ENCODE peak calls at places on chromosomes 4 and X, in five cellular contexts. C is CD8-positive, alpha-beta T cell; K is mucosa of descending colon; N is tibial artery; W is RWPE2. A is an unnamed sample. For H3K4me1, the result is how much of the 10 kb centered on the place peaks cover.

GRCh38 chr4:151659631-151660030 is 101.2 kb downstream of the GATB start:
- DNase-seq in C (no peak), K (no peak), N (peak), W (no peak), A (no peak)

GRCh38 chrX:9821581-9821980 is 35.4 kb downstream of the SHROOM2 start:
- DNase-seq in C (no peak), K (no peak), N (no peak), W (no peak), A (no peak)

GRCh38 chrX:140572724-140573123 is 67.9 kb upstream of the SOX3 start:
- DNase-seq in C (no peak), K (no peak), N (peak), W (no peak), A (peak)

GRCh38 chrX:71118985-71119535 is 664 bp downstream of the MED12 start:
- DNase-seq in C (no peak), K (no peak), N (no peak), W (no peak), A (no peak)

GRCh38 chr4:136864580-136865185 is 667.6 kb downstream of the PCDH18 start:
- DNase-seq in C (no peak), K (no peak), N (no peak), W (no peak), A (no peak)

GRCh38 chrX:144819406-144819805 is 427.9 kb upstream of the SPANXN1 start:
- DNase-seq in C (no peak), K (no peak), N (no peak), W (no peak), A (no peak)

GRCh38 chr4:64581422-64581821 is 172.2 kb upstream of the TECRL start:
- DNase-seq in C (no peak), K (no peak), N (no peak), W (no peak), A (no peak)

GRCh38 chrX:130909469-130910136 is 6.6 kb upstream of the ENOX2 start:
- DNase-seq in C (no peak), K (no peak), N (no peak), W (no peak), A (no peak)

GRCh38 chrX:23803931-23804381 is 21.0 kb downstream of the SAT1 start:
- DNase-seq in C (no peak), K (peak), N (no peak), W (peak), A (peak)

GRCh38 chr4:1515156-1515555 is 108.9 kb upstream of the NKX1-1 start:
- DNase-seq in C (no peak), K (no peak), N (no peak), W (no peak), A (no peak)

GRCh38 chr4:71270901-71271300 is 67.9 kb upstream of the SLC4A4 start:
- DNase-seq in C (no peak), K (no peak), N (no peak), W (no peak), A (peak)

GRCh38 chr4:151738706-151739105 is 22.1 kb downstream of the GATB start:
- DNase-seq in C (no peak), K (no peak), N (no peak), W (no peak), A (no peak)

GRCh38 chr4:150782311-150782710 is 200.4 kb downstream of the MAB21L2 start:
- DNase-seq in C (no peak), K (no peak), N (no peak), W (no peak), A (no peak)

GRCh38 chr4:121246698-121247097 is 82.6 kb upstream of the TNIP3 start:
- DNase-seq in C (no peak), K (no peak), N (no peak), W (no peak), A (no peak)

GRCh38 chr4:113057891-113058290 is 8.4 kb downstream of the ANK2 start:
- DNase-seq in C (no peak), K (no peak), N (no peak), W (no peak), A (no peak)

GRCh38 chr4:82721819-82722423 is 76.7 kb downstream of the SCD5 start:
- DNase-seq in C (no peak), K (no peak), N (no peak), W (no peak), A (peak)

GRCh38 chr4:24736066-24736465 is 59.3 kb upstream of the SOD3 start:
- DNase-seq in C (no peak), K (peak), N (no peak), W (no peak), A (no peak)

GRCh38 chr4:24988776-24989175 is 42.0 kb downstream of the LGI2 start:
- DNase-seq in C (no peak), K (no peak), N (no peak), W (no peak), A (no peak)

GRCh38 chr4:12761694-12762093 is 722.4 kb downstream of the RAB28 start:
- DNase-seq in C (no peak), K (no peak), N (no peak), W (no peak), A (no peak)

GRCh38 chrX:56499372-56499771 is 64.1 kb upstream of the UBQLN2 start:
- DNase-seq in C (no peak), K (no peak), N (no peak), W (peak), A (no peak)

GRCh38 chr4:40289366-40290188 is 45.6 kb upstream of the CHRNA9 start:
- DNase-seq in C (no peak), K (no peak), N (no peak), W (no peak), A (no peak)

GRCh38 chrX:18617351-18617750 is 54.6 kb downstream of the RS1 start:
- DNase-seq in C (no peak), K (no peak), N (no peak), W (peak), A (no peak)

GRCh38 chr4:1539859-1540600 is 133.8 kb upstream of the NKX1-1 start:
- DNase-seq in C (no peak), K (no peak), N (no peak), W (no peak), A (no peak)

GRCh38 chrX:71105638-71106037 is 902 bp downstream of the CXorf65 start:
- DNase-seq in C (no peak), K (no peak), N (no peak), W (no peak), A (no peak)

GRCh38 chr4:123488916-123489315 is 92.3 kb downstream of the SPRY1 start:
- DNase-seq in C (no peak), K (no peak), N (no peak), W (no peak), A (no peak)

GRCh38 chr4:145935253-145936141 is 3.1 kb downstream of the ZNF827 start:
- DNase-seq in C (no peak), K (peak), N (no peak), W (no peak), A (peak)

GRCh38 chrX:136354201-136354600 is 53.4 kb downstream of the ADGRG4 start:
- DNase-seq in C (no peak), K (no peak), N (no peak), W (no peak), A (no peak)

GRCh38 chrX:12949927-12950656 is 24.8 kb upstream of the TMSB4X start:
- DNase-seq in C (peak), K (peak), N (peak), W (no peak), A (peak)

GRCh38 chrX:47200385-47201150 is 6.9 kb downstream of the UBA1 start:
- DNase-seq in C (no peak), K (no peak), N (peak), W (no peak), A (no peak)

GRCh38 chr4:79862842-79863241 is 210.2 kb downstream of the ANTXR2 start:
- DNase-seq in C (no peak), K (no peak), N (no peak), W (no peak), A (no peak)

GRCh38 chrX:152821145-152821765 is 9.3 kb downstream of the CETN2 start:
- DNase-seq in C (no peak), K (peak), N (no peak), W (no peak), A (peak)

GRCh38 chrX:22147214-22147613 is 115.1 kb downstream of the PHEX start:
- DNase-seq in C (no peak), K (no peak), N (no peak), W (no peak), A (no peak)

GRCh38 chr4:3655485-3656429 is 110.4 kb upstream of the ADRA2C start:
- DNase-seq in C (no peak), K (no peak), N (no peak), W (no peak), A (no peak)

GRCh38 chr4:3656441-3657376 is 109.5 kb upstream of the ADRA2C start:
- DNase-seq in C (no peak), K (no peak), N (no peak), W (no peak), A (no peak)

GRCh38 chr4:3651267-3651846 is 114.8 kb upstream of the ADRA2C start:
- DNase-seq in C (no peak), K (no peak), N (no peak), W (no peak), A (no peak)

GRCh38 chr4:3652586-3652985 is 113.6 kb upstream of the ADRA2C start:
- DNase-seq in C (no peak), K (no peak), N (no peak), W (no peak), A (no peak)

DNA sequence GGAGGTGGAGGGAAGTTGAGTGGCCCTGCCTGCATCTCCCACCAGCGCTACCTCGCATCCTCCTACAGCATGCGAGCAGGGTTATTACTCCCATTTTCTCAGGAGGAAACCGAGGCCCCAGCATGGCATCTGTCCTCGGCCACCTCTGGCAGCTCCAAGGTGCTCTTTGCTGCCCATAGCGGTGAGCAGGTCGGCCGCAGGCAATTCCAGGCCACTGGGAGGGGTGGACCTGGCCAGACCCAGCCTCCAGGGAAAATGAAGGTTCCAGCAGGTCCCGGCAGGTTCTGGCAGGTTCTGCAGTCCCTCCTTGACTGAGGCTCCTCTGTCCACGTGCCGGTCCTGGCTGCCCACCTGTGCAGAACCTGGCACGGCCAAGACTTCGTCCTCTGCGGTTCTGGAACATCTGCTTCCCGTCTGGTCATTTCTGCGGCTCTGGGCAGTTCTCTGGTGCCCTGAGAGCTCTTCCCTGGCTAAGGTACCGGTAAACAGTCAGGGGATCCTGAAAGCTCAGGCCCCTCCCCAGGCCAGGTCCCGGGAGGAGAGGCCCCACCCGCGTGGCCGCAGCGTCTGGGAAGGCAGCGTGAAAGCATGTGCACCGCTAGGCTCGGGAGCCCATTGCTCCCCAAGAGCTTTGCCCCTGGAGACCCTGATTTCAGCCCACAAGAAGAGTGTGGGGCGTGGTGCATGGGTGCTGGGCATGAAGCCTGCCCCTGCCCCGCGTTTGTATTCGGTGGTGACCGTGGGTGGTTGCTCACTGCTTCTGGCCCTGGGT is 112.0 kb upstream of the ADRA2C start:
- DNase-seq in C (no peak), K (no peak), N (no peak), W (no peak), A (no peak)
- H3K4me1 ChIP-seq in C (under half), K (under half), N (under half), W (under half), A (under half)

GRCh38 chr4:7336067-7336569 is 98.6 kb downstream of the PSAPL1 start:
- DNase-seq in C (no peak), K (no peak), N (no peak), W (no peak), A (no peak)

GRCh38 chr4:7334521-7335275 is 100.0 kb downstream of the PSAPL1 start:
- DNase-seq in C (no peak), K (no peak), N (no peak), W (no peak), A (no peak)

GRCh38 chr4:7336732-7337131 is 98.0 kb downstream of the PSAPL1 start:
- DNase-seq in C (no peak), K (no peak), N (no peak), W (no peak), A (no peak)

GRCh38 chr4:7333801-7334421 is 100.8 kb downstream of the PSAPL1 start:
- DNase-seq in C (no peak), K (no peak), N (no peak), W (no peak), A (no peak)

GRCh38 chr4:7335363-7336066 is 99.2 kb downstream of the PSAPL1 start:
- DNase-seq in C (no peak), K (peak), N (no peak), W (no peak), A (peak)
- TF ChIP-seq CTCF in C (no peak), K (peak), N (peak), W (peak), A (peak)

DNA sequence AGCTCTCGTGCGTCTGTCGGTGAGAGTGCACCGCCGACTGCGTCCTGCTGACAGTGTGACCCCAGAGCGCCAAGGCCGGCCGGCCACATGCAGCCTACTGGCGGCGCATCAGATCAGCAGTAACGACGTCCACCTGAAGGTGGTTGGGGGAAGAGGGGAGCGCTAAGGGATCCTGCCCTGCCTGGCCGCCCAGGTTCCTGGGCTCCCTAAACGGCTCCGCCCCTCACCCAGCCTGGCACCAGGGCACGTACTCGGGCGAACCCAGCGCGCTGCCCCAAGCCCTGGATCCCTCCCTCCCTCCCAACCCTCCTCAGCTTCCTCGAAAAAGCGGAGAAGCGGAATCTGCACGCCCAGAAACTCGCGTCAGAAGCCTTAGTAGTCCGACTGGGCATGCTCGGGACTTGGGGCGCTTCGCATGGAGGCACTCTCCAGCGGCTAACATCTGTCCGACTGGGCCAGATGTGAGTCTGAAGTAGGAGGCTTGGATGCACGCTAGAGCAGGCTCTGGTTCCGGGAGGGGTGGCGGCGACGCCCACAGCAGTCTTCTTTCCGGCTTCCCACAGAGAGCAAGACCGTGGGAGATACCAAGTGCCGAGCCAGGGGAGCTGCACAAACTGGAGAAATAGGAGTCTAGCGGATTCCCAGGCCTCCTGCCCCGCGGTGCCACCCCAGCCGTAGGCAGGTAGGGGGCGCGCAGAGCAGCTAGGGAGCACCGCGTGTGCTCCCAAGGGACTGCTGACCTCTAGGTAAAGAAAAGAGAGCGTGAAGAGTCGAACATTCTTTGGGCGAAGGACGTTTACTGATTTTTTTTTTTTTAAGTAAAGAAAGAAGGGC is 114.4 kb upstream of the TEX13C start:
- DNase-seq in C (no peak), K (peak), N (peak), W (no peak), A (peak)
- H3K4me3 ChIP-seq in C (peak), K (no peak), N (peak), W (no peak), A (peak)

DNA sequence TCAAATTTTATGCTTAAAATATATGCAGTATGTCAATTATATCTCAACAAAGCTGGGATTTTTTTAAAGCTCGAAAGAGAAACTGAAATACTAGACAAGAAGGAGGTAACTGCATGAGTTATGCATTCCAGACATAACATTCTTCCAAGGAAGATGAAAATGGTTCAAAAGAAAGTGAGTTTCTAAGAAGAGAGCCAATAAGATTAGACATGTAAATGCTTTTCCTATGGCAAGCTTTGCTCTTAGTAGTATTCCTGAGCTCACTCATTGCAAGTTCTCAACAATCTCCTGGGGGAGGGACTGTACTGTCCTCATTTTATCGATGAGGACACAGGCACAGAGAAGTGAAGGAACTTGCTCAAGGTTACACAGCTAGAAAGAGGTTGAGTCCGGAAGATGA is 58.5 kb upstream of the MSX1 start:
- DNase-seq in C (no peak), K (no peak), N (no peak), W (no peak), A (no peak)
- H3K4me1 ChIP-seq in C (under half), K (under half), N (under half), W (under half), A (under half)

DNA sequence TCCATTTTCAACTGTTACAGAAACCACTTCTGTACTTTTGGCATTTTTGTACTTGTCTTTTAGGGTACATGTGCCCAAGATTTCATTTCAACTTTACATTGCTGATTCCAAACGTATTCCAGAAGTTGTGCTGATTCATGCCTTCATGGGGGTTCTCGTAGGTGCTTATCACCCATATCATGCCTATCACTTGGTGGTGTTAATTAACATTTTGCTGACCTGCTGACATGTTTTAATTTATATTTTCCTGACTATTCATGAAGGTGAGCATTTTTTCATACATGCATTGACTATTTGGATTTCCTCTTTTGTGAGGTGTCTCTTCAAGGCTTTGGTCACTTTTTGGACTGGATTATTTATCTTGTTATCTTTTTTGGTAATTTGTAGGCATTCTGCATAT is 64.1 kb downstream of the CC2D2A start:
- DNase-seq in C (no peak), K (no peak), N (no peak), W (no peak), A (no peak)
- TF ChIP-seq CTCF in C (no peak), K (no peak), N (no peak), W (no peak), A (no peak)

GRCh38 chr4:141134051-141134450 is 782 bp upstream of the RNF150 start:
- DNase-seq in C (no peak), K (no peak), N (no peak), W (no peak), A (no peak)

GRCh38 chr4:141132689-141133145 is 552 bp downstream of the RNF150 start:
- DNase-seq in C (no peak), K (peak), N (no peak), W (no peak), A (no peak)

GRCh38 chr4:141133146-141134006 is at the start of gene RNF150:
- DNase-seq in C (no peak), K (peak), N (peak), W (peak), A (peak)

GRCh38 chr4:141130947-141131545 is 2.2 kb downstream of the RNF150 start:
- DNase-seq in C (no peak), K (no peak), N (no peak), W (no peak), A (no peak)

GRCh38 chr4:141131738-141132688 is 1.3 kb downstream of the RNF150 start:
- DNase-seq in C (no peak), K (peak), N (no peak), W (no peak), A (no peak)
- H3K4me3 ChIP-seq in C (peak), K (peak), N (peak), W (peak), A (peak)

GRCh38 chr4:153472122-153473037 is 6.2 kb downstream of the TMEM131L start:
- DNase-seq in C (no peak), K (no peak), N (no peak), W (no peak), A (no peak)

GRCh38 chr4:153479118-153479517 is 13.0 kb downstream of the TMEM131L start:
- DNase-seq in C (no peak), K (no peak), N (no peak), W (no peak), A (no peak)

GRCh38 chr4:153476829-153477574 is 10.8 kb downstream of the TMEM131L start:
- DNase-seq in C (no peak), K (no peak), N (no peak), W (no peak), A (no peak)

GRCh38 chr4:153471691-153472080 is 5.5 kb downstream of the TMEM131L start:
- DNase-seq in C (no peak), K (no peak), N (no peak), W (no peak), A (no peak)

DNA sequence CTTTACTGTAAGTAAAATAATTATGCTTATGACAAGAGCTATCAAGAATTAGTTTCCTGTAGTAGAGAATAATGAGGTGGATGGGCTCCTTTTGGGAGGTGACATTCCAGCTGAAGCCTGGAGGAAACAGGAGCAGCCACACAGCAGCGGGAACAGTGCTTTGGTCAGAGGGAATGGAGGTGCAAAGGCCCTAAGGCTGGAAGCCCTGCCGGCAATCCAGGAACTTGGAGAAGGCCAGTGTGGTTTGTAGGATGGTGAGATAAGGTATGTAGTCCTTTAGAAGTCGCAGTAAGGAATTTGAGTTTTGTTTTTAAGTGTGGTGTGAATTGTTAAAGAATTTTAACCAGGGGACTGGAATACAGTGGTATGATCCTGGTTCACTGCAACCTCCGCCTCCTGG is 8.1 kb downstream of the TMEM131L start:
- DNase-seq in C (no peak), K (no peak), N (no peak), W (no peak), A (no peak)
- H3K4me1 ChIP-seq in C (under half), K (under half), N (under half), W (under half), A (under half)

A was measured in stomach.